ENCODE peak calls at places on chromosomes 5 and 9, in eight cellular contexts. One of them, this sample, is unnamed. For H3K27me3, the result is how much of the 10 kb centered on the place peaks cover.

GRCh38 chr5:151739395-151739794 is 19.0 kb downstream of the ATOX1 start:
- DNase-seq in heart right ventricle: no peak
- DNase-seq in BE2C: no peak
- DNase-seq in thoracic aorta: no peak
- DNase-seq in ovary: peak
- DNase-seq in cardiac muscle cell: peak
- DNase-seq in bronchial epithelial cell: no peak
- DNase-seq in fibroblast of lung: no peak
- DNase-seq in this sample: no peak

GRCh38 chr5:154517181-154517580 is 39.2 kb upstream of the HAND1 start:
- DNase-seq in heart right ventricle: no peak
- DNase-seq in BE2C: peak
- DNase-seq in thoracic aorta: no peak
- DNase-seq in ovary: no peak
- DNase-seq in cardiac muscle cell: no peak
- DNase-seq in bronchial epithelial cell: no peak
- DNase-seq in fibroblast of lung: no peak
- DNase-seq in this sample: no peak

GRCh38 chr5:83567741-83568530 is 96.4 kb downstream of the VCAN start:
- DNase-seq in heart right ventricle: no peak
- DNase-seq in BE2C: no peak
- DNase-seq in thoracic aorta: no peak
- DNase-seq in ovary: no peak
- DNase-seq in cardiac muscle cell: peak
- DNase-seq in bronchial epithelial cell: peak
- DNase-seq in fibroblast of lung: peak
- DNase-seq in this sample: no peak

GRCh38 chr9:109520475-109521132 is 22.5 kb upstream of the PTPN3 start:
- DNase-seq in heart right ventricle: peak
- DNase-seq in BE2C: peak
- DNase-seq in thoracic aorta: peak
- DNase-seq in ovary: peak
- DNase-seq in cardiac muscle cell: peak
- DNase-seq in bronchial epithelial cell: peak
- DNase-seq in fibroblast of lung: peak
- DNase-seq in this sample: no peak

GRCh38 chr5:14628346-14628745 is 36.2 kb upstream of the OTULIN start:
- DNase-seq in heart right ventricle: peak
- DNase-seq in BE2C: no peak
- DNase-seq in thoracic aorta: no peak
- DNase-seq in ovary: peak
- DNase-seq in cardiac muscle cell: peak
- DNase-seq in bronchial epithelial cell: peak
- DNase-seq in fibroblast of lung: peak
- DNase-seq in this sample: no peak

GRCh38 chr5:139014726-139015125 is 139.6 kb upstream of the LRRTM2 start:
- DNase-seq in heart right ventricle: no peak
- DNase-seq in BE2C: no peak
- DNase-seq in thoracic aorta: no peak
- DNase-seq in ovary: no peak
- DNase-seq in cardiac muscle cell: peak
- DNase-seq in bronchial epithelial cell: peak
- DNase-seq in fibroblast of lung: peak
- DNase-seq in this sample: no peak

GRCh38 chr9:75889577-75889976 is 896 bp upstream of the PCSK5 start:
- DNase-seq in heart right ventricle: no peak
- DNase-seq in BE2C: no peak
- DNase-seq in thoracic aorta: no peak
- DNase-seq in ovary: no peak
- DNase-seq in cardiac muscle cell: no peak
- DNase-seq in bronchial epithelial cell: no peak
- DNase-seq in fibroblast of lung: no peak
- DNase-seq in this sample: no peak

GRCh38 chr5:10243660-10244240 is 5.9 kb downstream of the ATPSCKMT start:
- DNase-seq in heart right ventricle: no peak
- DNase-seq in BE2C: no peak
- DNase-seq in thoracic aorta: no peak
- DNase-seq in ovary: no peak
- DNase-seq in cardiac muscle cell: no peak
- DNase-seq in bronchial epithelial cell: peak
- DNase-seq in fibroblast of lung: no peak
- DNase-seq in this sample: no peak

GRCh38 chr9:86946712-86947145 is 577 bp downstream of the GAS1 start:
- DNase-seq in heart right ventricle: peak
- DNase-seq in BE2C: no peak
- DNase-seq in thoracic aorta: no peak
- DNase-seq in ovary: no peak
- DNase-seq in cardiac muscle cell: peak
- DNase-seq in bronchial epithelial cell: no peak
- DNase-seq in fibroblast of lung: peak
- DNase-seq in this sample: peak

GRCh38 chr5:132873119-132873929 is at the start of gene LEAP2:
- DNase-seq in heart right ventricle: peak
- DNase-seq in BE2C: no peak
- DNase-seq in thoracic aorta: no peak
- DNase-seq in ovary: no peak
- DNase-seq in cardiac muscle cell: peak
- DNase-seq in bronchial epithelial cell: no peak
- DNase-seq in fibroblast of lung: no peak
- DNase-seq in this sample: no peak

GRCh38 chr5:45696206-45696836 is at the start of gene HCN1:
- DNase-seq in heart right ventricle: peak
- DNase-seq in BE2C: peak
- DNase-seq in thoracic aorta: no peak
- DNase-seq in ovary: peak
- DNase-seq in cardiac muscle cell: peak
- DNase-seq in bronchial epithelial cell: peak
- DNase-seq in fibroblast of lung: peak
- DNase-seq in this sample: no peak

GRCh38 chr5:32714836-32715235 is 3.7 kb downstream of the NPR3 start:
- DNase-seq in heart right ventricle: no peak
- DNase-seq in BE2C: no peak
- DNase-seq in thoracic aorta: no peak
- DNase-seq in ovary: no peak
- DNase-seq in cardiac muscle cell: no peak
- DNase-seq in bronchial epithelial cell: no peak
- DNase-seq in fibroblast of lung: peak
- DNase-seq in this sample: no peak

DNA sequence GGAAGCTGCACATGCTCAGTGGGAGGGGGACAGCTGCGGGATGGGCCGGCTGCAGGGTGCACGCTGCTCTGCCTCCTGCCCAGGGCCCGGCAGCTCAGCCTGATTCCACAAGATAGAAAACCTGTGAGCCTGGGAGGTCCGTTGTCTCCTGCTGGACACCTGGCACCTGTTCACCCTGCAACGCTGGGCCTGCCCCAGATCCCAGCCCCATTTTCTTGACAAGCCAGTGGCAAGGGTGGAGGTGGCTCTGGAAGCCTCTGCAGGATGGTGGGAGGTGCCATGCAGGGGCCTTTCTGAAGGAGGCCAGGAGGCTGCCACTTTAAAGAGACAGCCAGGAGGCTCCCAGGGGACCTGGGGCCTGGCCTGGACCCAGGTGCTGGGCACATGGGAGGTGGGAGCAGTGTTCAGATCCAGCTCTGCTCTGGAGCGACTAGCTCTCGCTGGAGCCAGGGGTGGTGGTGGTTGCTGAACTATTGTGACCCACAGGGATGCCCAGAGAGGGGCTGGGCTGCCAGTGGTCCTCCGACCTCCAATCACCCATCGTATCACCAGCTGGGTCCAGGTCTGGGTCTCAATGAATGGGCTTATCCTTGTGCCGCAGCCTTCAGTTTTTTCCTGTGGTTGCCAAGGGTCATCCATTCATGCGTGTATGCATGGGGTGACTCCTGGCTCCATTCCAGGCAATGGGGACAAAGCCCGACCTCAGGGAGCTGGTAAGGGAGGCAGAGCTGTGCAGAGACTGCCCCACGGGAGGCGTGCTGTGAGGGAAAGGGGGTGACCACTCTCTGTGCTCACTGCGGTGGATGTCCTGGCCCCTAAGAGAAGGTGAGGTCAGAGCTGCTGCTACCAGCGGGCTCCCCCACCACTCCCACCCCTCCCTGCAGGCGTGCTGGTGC is 68.4 kb upstream of the RNF130 start:
- DNase-seq in heart right ventricle: no peak
- DNase-seq in BE2C: no peak
- DNase-seq in thoracic aorta: no peak
- DNase-seq in ovary: no peak
- DNase-seq in cardiac muscle cell: no peak
- DNase-seq in bronchial epithelial cell: no peak
- DNase-seq in fibroblast of lung: no peak
- DNase-seq in this sample: no peak
- H3K27me3 ChIP-seq in heart right ventricle: under half
- H3K27me3 ChIP-seq in BE2C: under half
- H3K27me3 ChIP-seq in thoracic aorta: under half
- H3K27me3 ChIP-seq in ovary: under half
- H3K27me3 ChIP-seq in cardiac muscle cell: under half
- H3K27me3 ChIP-seq in bronchial epithelial cell: under half
- H3K27me3 ChIP-seq in fibroblast of lung: under half
- H3K27me3 ChIP-seq in this sample: under half

GRCh38 chr5:179804599-179804947 is 2.1 kb downstream of the MGAT4B start:
- DNase-seq in heart right ventricle: no peak
- DNase-seq in BE2C: no peak
- DNase-seq in thoracic aorta: no peak
- DNase-seq in ovary: no peak
- DNase-seq in cardiac muscle cell: no peak
- DNase-seq in bronchial epithelial cell: no peak
- DNase-seq in fibroblast of lung: no peak
- DNase-seq in this sample: no peak
- H3K4me3 ChIP-seq in heart right ventricle: no peak
- H3K4me3 ChIP-seq in BE2C: peak
- H3K4me3 ChIP-seq in thoracic aorta: peak
- H3K4me3 ChIP-seq in ovary: peak
- H3K4me3 ChIP-seq in cardiac muscle cell: no peak
- H3K4me3 ChIP-seq in bronchial epithelial cell: no peak
- H3K4me3 ChIP-seq in fibroblast of lung: peak
- H3K4me3 ChIP-seq in this sample: no peak

GRCh38 chr5:27474054-27474323 is 435.6 kb upstream of the CDH9 start:
- DNase-seq in heart right ventricle: no peak
- DNase-seq in BE2C: no peak
- DNase-seq in thoracic aorta: no peak
- DNase-seq in ovary: no peak
- DNase-seq in cardiac muscle cell: no peak
- DNase-seq in bronchial epithelial cell: no peak
- DNase-seq in fibroblast of lung: no peak
- DNase-seq in this sample: no peak

GRCh38 chr5:27472875-27473274 is 434.5 kb upstream of the CDH9 start:
- DNase-seq in heart right ventricle: no peak
- DNase-seq in BE2C: no peak
- DNase-seq in thoracic aorta: no peak
- DNase-seq in ovary: no peak
- DNase-seq in cardiac muscle cell: no peak
- DNase-seq in bronchial epithelial cell: no peak
- DNase-seq in fibroblast of lung: no peak
- DNase-seq in this sample: no peak

GRCh38 chr5:27475063-27475462 is 436.7 kb upstream of the CDH9 start:
- DNase-seq in heart right ventricle: no peak
- DNase-seq in BE2C: no peak
- DNase-seq in thoracic aorta: no peak
- DNase-seq in ovary: no peak
- DNase-seq in cardiac muscle cell: no peak
- DNase-seq in bronchial epithelial cell: no peak
- DNase-seq in fibroblast of lung: no peak
- DNase-seq in this sample: no peak

GRCh38 chr5:27473300-27474053 is 435.1 kb upstream of the CDH9 start:
- DNase-seq in heart right ventricle: no peak
- DNase-seq in BE2C: no peak
- DNase-seq in thoracic aorta: no peak
- DNase-seq in ovary: no peak
- DNase-seq in cardiac muscle cell: no peak
- DNase-seq in bronchial epithelial cell: no peak
- DNase-seq in fibroblast of lung: no peak
- DNase-seq in this sample: no peak

DNA sequence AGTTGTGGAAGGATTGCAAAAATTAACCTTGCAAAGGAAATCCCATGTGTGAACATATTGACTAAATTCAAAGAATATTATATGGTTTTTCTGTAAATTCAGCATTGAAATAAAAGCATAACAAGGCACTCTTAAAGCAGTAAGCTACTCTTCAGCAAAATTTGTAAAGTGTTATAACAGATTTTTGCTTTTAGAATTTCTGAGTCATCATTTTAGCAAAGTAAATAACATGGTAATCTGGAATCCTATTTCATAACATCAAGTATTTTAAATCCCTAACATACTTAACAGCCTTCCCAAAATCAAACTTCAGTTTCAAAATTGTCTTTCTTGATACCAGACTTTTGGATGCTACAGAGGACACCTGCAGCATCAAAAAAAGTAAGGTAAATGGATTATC is 436.0 kb upstream of the CDH9 start:
- DNase-seq in heart right ventricle: no peak
- DNase-seq in BE2C: no peak
- DNase-seq in thoracic aorta: no peak
- DNase-seq in ovary: no peak
- DNase-seq in cardiac muscle cell: no peak
- DNase-seq in bronchial epithelial cell: peak
- DNase-seq in fibroblast of lung: no peak
- DNase-seq in this sample: no peak
- H3K27me3 ChIP-seq in heart right ventricle: under half
- H3K27me3 ChIP-seq in BE2C: under half
- H3K27me3 ChIP-seq in thoracic aorta: under half
- H3K27me3 ChIP-seq in ovary: under half
- H3K27me3 ChIP-seq in cardiac muscle cell: under half
- H3K27me3 ChIP-seq in bronchial epithelial cell: under half
- H3K27me3 ChIP-seq in fibroblast of lung: under half
- H3K27me3 ChIP-seq in this sample: under half

DNA sequence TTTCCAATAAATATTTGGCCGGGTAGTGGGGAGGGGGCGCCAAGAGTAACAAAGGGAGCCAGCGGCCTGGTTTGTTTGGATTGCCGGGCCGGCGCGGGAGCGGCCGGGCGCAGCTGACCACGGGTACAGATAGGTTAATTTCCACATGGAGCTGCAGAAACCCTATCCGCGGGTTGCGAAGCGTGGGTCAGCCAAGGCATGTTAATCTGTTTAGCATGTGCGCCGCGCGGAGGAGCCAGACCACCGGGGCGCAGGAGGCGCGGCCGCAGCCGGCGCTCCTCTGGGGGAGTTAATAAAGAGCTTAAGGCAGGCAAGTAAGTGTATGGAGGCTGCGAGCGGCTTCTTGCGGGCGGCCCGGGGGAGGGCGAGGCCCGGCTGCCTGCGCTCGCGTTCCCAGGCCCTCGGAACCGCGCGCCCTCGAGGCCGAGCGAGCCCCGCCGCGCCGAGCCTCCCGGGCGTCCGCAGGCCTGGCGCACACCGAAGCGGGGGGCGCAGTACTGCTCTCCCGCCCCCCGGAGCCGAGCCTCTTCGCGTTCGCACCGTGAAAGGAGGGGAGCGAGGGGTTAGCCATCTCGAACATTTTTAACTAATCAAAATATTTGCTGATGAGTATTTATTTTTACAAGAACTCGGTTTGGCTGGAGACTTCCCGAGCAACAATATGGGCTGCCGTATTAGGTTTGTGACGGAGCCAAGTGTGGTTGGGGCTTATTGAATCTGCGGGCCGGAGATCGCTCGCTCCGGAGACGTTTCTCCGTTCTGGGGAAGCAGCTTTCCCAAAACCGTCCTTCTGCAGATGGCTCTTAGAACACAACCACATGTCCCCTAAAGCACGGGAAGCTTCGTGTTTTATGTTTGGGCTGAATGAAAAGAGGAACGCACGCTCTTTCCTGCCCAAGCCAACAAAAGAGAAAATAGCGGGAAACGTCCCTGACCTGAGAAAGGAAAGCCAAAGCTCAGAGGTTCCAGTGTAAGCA is 28.9 kb downstream of the FOXD1 start:
- DNase-seq in heart right ventricle: no peak
- DNase-seq in BE2C: peak
- DNase-seq in thoracic aorta: no peak
- DNase-seq in ovary: no peak
- DNase-seq in cardiac muscle cell: peak
- DNase-seq in bronchial epithelial cell: no peak
- DNase-seq in fibroblast of lung: peak
- DNase-seq in this sample: no peak
- H3K4me3 ChIP-seq in heart right ventricle: peak
- H3K4me3 ChIP-seq in BE2C: peak
- H3K4me3 ChIP-seq in thoracic aorta: peak
- H3K4me3 ChIP-seq in ovary: peak
- H3K4me3 ChIP-seq in cardiac muscle cell: peak
- H3K4me3 ChIP-seq in bronchial epithelial cell: peak
- H3K4me3 ChIP-seq in fibroblast of lung: no peak
- H3K4me3 ChIP-seq in this sample: no peak